ENCODE peak calls at places on chromosome 5, in four cellular contexts. One of them, this sample, is unnamed.

GRCh38 chr5:114339108-114339507 is 22.8 kb upstream of the KCNN2 start:
- DNase-seq in heart right ventricle: no peak
- DNase-seq in RWPE2: no peak
- DNase-seq in left lung: no peak
- DNase-seq in this sample: no peak

GRCh38 chr5:83844320-83845068 is 123.8 kb upstream of the HAPLN1 start:
- DNase-seq in heart right ventricle: no peak
- DNase-seq in RWPE2: no peak
- DNase-seq in left lung: peak; percentile 39
- DNase-seq in this sample: no peak

GRCh38 chr5:163244451-163244987 is 192.9 kb upstream of the CCNG1 start:
- DNase-seq in heart right ventricle: no peak
- DNase-seq in RWPE2: no peak
- DNase-seq in left lung: no peak
- DNase-seq in this sample: no peak

GRCh38 chr5:75734913-75735789 is 17.9 kb upstream of the POC5 start:
- DNase-seq in heart right ventricle: no peak
- DNase-seq in RWPE2: no peak
- DNase-seq in left lung: no peak
- DNase-seq in this sample: no peak

GRCh38 chr5:66915531-66915930 is 281.1 kb downstream of the CD180 start:
- DNase-seq in heart right ventricle: no peak
- DNase-seq in RWPE2: no peak
- DNase-seq in left lung: no peak
- DNase-seq in this sample: no peak

GRCh38 chr5:172494630-172495505 is 40.5 kb upstream of the SH3PXD2B start:
- DNase-seq in heart right ventricle: no peak
- DNase-seq in RWPE2: peak; percentile 34
- DNase-seq in left lung: peak; percentile 12
- DNase-seq in this sample: no peak

GRCh38 chr5:132221781-132222648 is 5.6 kb downstream of the P4HA2 start:
- DNase-seq in heart right ventricle: peak; percentile 34
- DNase-seq in RWPE2: peak; percentile 36
- DNase-seq in left lung: no peak
- DNase-seq in this sample: no peak

GRCh38 chr5:28512648-28513047 is 1474.3 kb upstream of the CDH9 start:
- DNase-seq in heart right ventricle: no peak
- DNase-seq in RWPE2: no peak
- DNase-seq in left lung: no peak
- DNase-seq in this sample: no peak

GRCh38 chr5:148224131-148224742 is 14.1 kb upstream of the MARCOL start:
- DNase-seq in heart right ventricle: no peak
- DNase-seq in RWPE2: no peak
- DNase-seq in left lung: no peak
- DNase-seq in this sample: no peak

GRCh38 chr5:68246802-68247201 is 31.2 kb downstream of the PIK3R1 start:
- DNase-seq in heart right ventricle: no peak
- DNase-seq in RWPE2: no peak
- DNase-seq in left lung: no peak
- DNase-seq in this sample: no peak

GRCh38 chr5:172280937-172281336 is 2.6 kb downstream of the UBTD2 start:
- DNase-seq in heart right ventricle: no peak
- DNase-seq in RWPE2: no peak
- DNase-seq in left lung: no peak
- DNase-seq in this sample: no peak

GRCh38 chr5:96476654-96477053 is 43.6 kb upstream of the PCSK1 start:
- DNase-seq in heart right ventricle: no peak
- DNase-seq in RWPE2: no peak
- DNase-seq in left lung: no peak
- DNase-seq in this sample: no peak

GRCh38 chr5:9505215-9505614 is 40.7 kb downstream of the SEMA5A start:
- DNase-seq in heart right ventricle: no peak
- DNase-seq in RWPE2: no peak
- DNase-seq in left lung: no peak
- DNase-seq in this sample: no peak

GRCh38 chr5:78816143-78816765 is 167.7 kb upstream of the LHFPL2 start:
- DNase-seq in heart right ventricle: no peak
- DNase-seq in RWPE2: no peak
- DNase-seq in left lung: no peak
- DNase-seq in this sample: no peak

GRCh38 chr5:172399336-172399735 is 55.0 kb downstream of the SH3PXD2B start:
- DNase-seq in heart right ventricle: no peak
- DNase-seq in RWPE2: no peak
- DNase-seq in left lung: no peak
- DNase-seq in this sample: no peak

GRCh38 chr5:141094481-141095262 is at the start of gene PCDHB2:
- DNase-seq in heart right ventricle: no peak
- DNase-seq in RWPE2: no peak
- DNase-seq in left lung: no peak
- DNase-seq in this sample: no peak

GRCh38 chr5:145389047-145389446 is 446.1 kb downstream of the PRELID2 start:
- DNase-seq in heart right ventricle: no peak
- DNase-seq in RWPE2: no peak
- DNase-seq in left lung: no peak
- DNase-seq in this sample: no peak

GRCh38 chr5:142661957-142662356 is 23.9 kb downstream of the FGF1 start:
- DNase-seq in heart right ventricle: no peak
- DNase-seq in RWPE2: no peak
- DNase-seq in left lung: no peak
- DNase-seq in this sample: no peak

GRCh38 chr5:121182788-121183490 is 668.7 kb upstream of the FTMT start:
- DNase-seq in heart right ventricle: no peak
- DNase-seq in RWPE2: no peak
- DNase-seq in left lung: no peak
- DNase-seq in this sample: no peak

GRCh38 chr5:36459191-36460135 is 146.9 kb upstream of the SLC1A3 start:
- DNase-seq in heart right ventricle: no peak
- DNase-seq in RWPE2: no peak
- DNase-seq in left lung: no peak
- DNase-seq in this sample: no peak

GRCh38 chr5:55758714-55759113 is 20.9 kb downstream of the DDX4 start:
- DNase-seq in heart right ventricle: no peak
- DNase-seq in RWPE2: no peak
- DNase-seq in left lung: no peak
- DNase-seq in this sample: no peak

GRCh38 chr5:102711525-102712240 is 43.4 kb upstream of the PAM start:
- DNase-seq in heart right ventricle: no peak
- DNase-seq in RWPE2: no peak
- DNase-seq in left lung: no peak
- DNase-seq in this sample: no peak

GRCh38 chr5:172758077-172758835 is 12.7 kb downstream of the DUSP1 start:
- DNase-seq in heart right ventricle: no peak
- DNase-seq in RWPE2: peak; percentile 66
- DNase-seq in left lung: no peak
- DNase-seq in this sample: no peak

DNA sequence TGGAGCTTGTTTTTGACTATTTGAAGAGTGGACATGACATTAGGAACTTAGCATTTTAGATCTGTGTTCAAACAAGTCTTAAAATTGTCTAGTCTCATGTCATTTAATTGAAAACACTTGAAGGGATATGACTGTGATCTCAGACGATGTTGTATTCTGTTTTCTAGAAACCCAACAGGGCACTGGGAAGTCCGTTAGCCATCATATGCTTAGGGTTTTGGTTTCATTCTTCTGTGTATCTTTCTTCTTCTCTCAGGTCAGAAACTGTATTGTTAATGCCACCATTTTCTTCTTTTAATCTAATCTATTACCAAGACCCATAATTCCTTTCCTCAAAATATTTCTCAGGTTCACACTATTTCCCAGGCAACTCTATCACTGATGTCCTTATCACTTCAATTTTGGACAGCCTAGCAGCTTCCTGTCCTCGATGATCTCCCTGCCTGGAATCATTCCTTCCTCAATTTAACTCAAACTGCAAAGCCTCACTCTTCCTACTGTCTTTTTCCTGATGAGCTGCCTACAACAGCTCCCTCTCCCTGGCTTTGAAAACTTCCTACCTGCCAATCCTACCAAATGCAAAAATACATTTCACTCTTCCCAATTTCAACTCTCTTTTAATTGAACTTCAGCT is 77.7 kb downstream of the MEF2C start:
- DNase-seq in heart right ventricle: no peak
- DNase-seq in RWPE2: no peak
- DNase-seq in left lung: no peak
- DNase-seq in this sample: no peak
- H3K27ac ChIP-seq in heart right ventricle: no peak overlapping the region
- H3K27ac ChIP-seq in RWPE2: no peak overlapping the region
- H3K27ac ChIP-seq in left lung: no peak overlapping the region
- H3K27ac ChIP-seq in this sample: no peak overlapping the region

GRCh38 chr5:109711681-109712080 is 22.0 kb downstream of the MAN2A1 start:
- DNase-seq in heart right ventricle: no peak
- DNase-seq in RWPE2: no peak
- DNase-seq in left lung: no peak
- DNase-seq in this sample: no peak

GRCh38 chr5:109707531-109707930 is 17.8 kb downstream of the MAN2A1 start:
- DNase-seq in heart right ventricle: no peak
- DNase-seq in RWPE2: no peak
- DNase-seq in left lung: no peak
- DNase-seq in this sample: no peak

GRCh38 chr5:109706065-109706464 is 16.3 kb downstream of the MAN2A1 start:
- DNase-seq in heart right ventricle: no peak
- DNase-seq in RWPE2: no peak
- DNase-seq in left lung: no peak
- DNase-seq in this sample: no peak

GRCh38 chr5:109708813-109709212 is 19.1 kb downstream of the MAN2A1 start:
- DNase-seq in heart right ventricle: no peak
- DNase-seq in RWPE2: no peak
- DNase-seq in left lung: no peak
- DNase-seq in this sample: no peak

GRCh38 chr5:109709225-109709624 is 19.5 kb downstream of the MAN2A1 start:
- DNase-seq in heart right ventricle: no peak
- DNase-seq in RWPE2: no peak
- DNase-seq in left lung: no peak
- DNase-seq in this sample: no peak
- TF ChIP-seq CTCF in heart right ventricle: no peak
- TF ChIP-seq CTCF in RWPE2: no peak
- TF ChIP-seq CTCF in left lung: no peak
- TF ChIP-seq CTCF in this sample: no peak

GRCh38 chr5:65625743-65626142 is 916 bp downstream of the SHLD3 start:
- DNase-seq in heart right ventricle: no peak
- DNase-seq in RWPE2: no peak
- DNase-seq in left lung: no peak
- DNase-seq in this sample: no peak
- H3K4me3 ChIP-seq in heart right ventricle: peak overlapping the region; percentile 88
- H3K4me3 ChIP-seq in RWPE2: peak overlapping the region; percentile 69
- H3K4me3 ChIP-seq in left lung: peak overlapping the region; percentile 93
- H3K4me3 ChIP-seq in this sample: peak overlapping the region; percentile 80

GRCh38 chr5:125793470-125793869 is 629.7 kb upstream of the GRAMD2B start:
- DNase-seq in heart right ventricle: no peak
- DNase-seq in RWPE2: no peak
- DNase-seq in left lung: no peak
- DNase-seq in this sample: no peak
- H3K27ac ChIP-seq in heart right ventricle: no peak overlapping the region
- H3K27ac ChIP-seq in RWPE2: no peak overlapping the region
- H3K27ac ChIP-seq in left lung: no peak overlapping the region
- H3K27ac ChIP-seq in this sample: no peak overlapping the region

GRCh38 chr5:14405267-14405666 is 176.3 kb upstream of the OTULINL start:
- DNase-seq in heart right ventricle: no peak
- DNase-seq in RWPE2: no peak
- DNase-seq in left lung: no peak
- DNase-seq in this sample: no peak
- TF ChIP-seq CTCF in heart right ventricle: no peak
- TF ChIP-seq CTCF in RWPE2: peak; percentile 16
- TF ChIP-seq CTCF in left lung: no peak
- TF ChIP-seq CTCF in this sample: no peak

GRCh38 chr5:50711280-50711679 is 44.8 kb downstream of the PARP8 start:
- DNase-seq in heart right ventricle: no peak
- DNase-seq in RWPE2: no peak
- DNase-seq in left lung: no peak
- DNase-seq in this sample: peak; percentile 43
- H3K4me3 ChIP-seq in heart right ventricle: no peak overlapping the region
- H3K4me3 ChIP-seq in RWPE2: no peak overlapping the region
- H3K4me3 ChIP-seq in left lung: peak overlapping the region; percentile 6
- H3K4me3 ChIP-seq in this sample: peak overlapping the region; percentile 25

GRCh38 chr5:177388521-177389052 is 4.4 kb downstream of the SLC34A1 start:
- DNase-seq in heart right ventricle: no peak
- DNase-seq in RWPE2: no peak
- DNase-seq in left lung: no peak
- DNase-seq in this sample: no peak

GRCh38 chr5:177385720-177386119 is 1.5 kb downstream of the SLC34A1 start:
- DNase-seq in heart right ventricle: no peak
- DNase-seq in RWPE2: no peak
- DNase-seq in left lung: no peak
- DNase-seq in this sample: no peak

GRCh38 chr5:177386542-177386941 is 2.3 kb downstream of the SLC34A1 start:
- DNase-seq in heart right ventricle: no peak
- DNase-seq in RWPE2: no peak
- DNase-seq in left lung: no peak
- DNase-seq in this sample: no peak

GRCh38 chr5:177389368-177390169 is 5.3 kb downstream of the SLC34A1 start:
- DNase-seq in heart right ventricle: no peak
- DNase-seq in RWPE2: peak; percentile 93
- DNase-seq in left lung: peak; percentile 73
- DNase-seq in this sample: peak; percentile 64

GRCh38 chr5:177387405-177387804 is 3.2 kb downstream of the SLC34A1 start:
- DNase-seq in heart right ventricle: no peak
- DNase-seq in RWPE2: no peak
- DNase-seq in left lung: no peak
- DNase-seq in this sample: no peak
- H3K27ac ChIP-seq in heart right ventricle: no peak overlapping the region
- H3K27ac ChIP-seq in RWPE2: no peak overlapping the region
- H3K27ac ChIP-seq in left lung: no peak overlapping the region
- H3K27ac ChIP-seq in this sample: no peak overlapping the region